ENCODE peak calls at places on chromosomes 4 and X, in four cellular contexts. One of them, this sample, is unnamed.

GRCh38 chr4:128590034-128590740 is 219.3 kb upstream of the JADE1 start:
- DNase-seq in breast epithelium: no peak
- DNase-seq in fibroblast of the aortic adventitia: no peak
- DNase-seq in AG10803: no peak
- DNase-seq in this sample: no peak

GRCh38 chr4:127782025-127782274 is 172 bp upstream of the HSPA4L start:
- DNase-seq in breast epithelium: peak
- DNase-seq in fibroblast of the aortic adventitia: peak
- DNase-seq in AG10803: peak
- DNase-seq in this sample: peak

GRCh38 chr4:163072222-163072621 is 94.5 kb downstream of the NAF1 start:
- DNase-seq in breast epithelium: no peak
- DNase-seq in fibroblast of the aortic adventitia: no peak
- DNase-seq in AG10803: no peak
- DNase-seq in this sample: no peak

GRCh38 chr4:6298035-6298434 is 28.4 kb downstream of the WFS1 start:
- DNase-seq in breast epithelium: no peak
- DNase-seq in fibroblast of the aortic adventitia: no peak
- DNase-seq in AG10803: no peak
- DNase-seq in this sample: no peak

GRCh38 chrX:71998836-71999509 is 88.3 kb downstream of the NHSL2 start:
- DNase-seq in breast epithelium: no peak
- DNase-seq in fibroblast of the aortic adventitia: peak
- DNase-seq in AG10803: peak
- DNase-seq in this sample: no peak

GRCh38 chr4:77880784-77881183 is 18.2 kb downstream of the MRPL1 start:
- DNase-seq in breast epithelium: no peak
- DNase-seq in fibroblast of the aortic adventitia: no peak
- DNase-seq in AG10803: no peak
- DNase-seq in this sample: no peak

GRCh38 chrX:119094819-119095218 is 22.0 kb downstream of the CT47C1 start:
- DNase-seq in breast epithelium: no peak
- DNase-seq in fibroblast of the aortic adventitia: no peak
- DNase-seq in AG10803: no peak
- DNase-seq in this sample: no peak

GRCh38 chr4:115331241-115331640 is 217.8 kb upstream of the NDST4 start:
- DNase-seq in breast epithelium: no peak
- DNase-seq in fibroblast of the aortic adventitia: no peak
- DNase-seq in AG10803: no peak
- DNase-seq in this sample: no peak

GRCh38 chrX:53442322-53442631 is 8.1 kb upstream of the HSD17B10 start:
- DNase-seq in breast epithelium: no peak
- DNase-seq in fibroblast of the aortic adventitia: no peak
- DNase-seq in AG10803: no peak
- DNase-seq in this sample: no peak

GRCh38 chr4:88672987-88673386 is 24.6 kb downstream of the NAP1L5 start:
- DNase-seq in breast epithelium: no peak
- DNase-seq in fibroblast of the aortic adventitia: peak
- DNase-seq in AG10803: peak
- DNase-seq in this sample: peak

GRCh38 chrX:123884809-123885408 is 25.1 kb downstream of the XIAP start:
- DNase-seq in breast epithelium: no peak
- DNase-seq in fibroblast of the aortic adventitia: peak
- DNase-seq in AG10803: peak
- DNase-seq in this sample: peak

GRCh38 chr4:37802068-37802666 is 24.3 kb upstream of the PGM2 start:
- DNase-seq in breast epithelium: peak
- DNase-seq in fibroblast of the aortic adventitia: peak
- DNase-seq in AG10803: peak
- DNase-seq in this sample: peak

GRCh38 chrX:44244008-44244407 is 99.5 kb downstream of the EFHC2 start:
- DNase-seq in breast epithelium: no peak
- DNase-seq in fibroblast of the aortic adventitia: peak
- DNase-seq in AG10803: peak
- DNase-seq in this sample: peak

GRCh38 chrX:132442674-132443073 is 46.2 kb downstream of the MBNL3 start:
- DNase-seq in breast epithelium: no peak
- DNase-seq in fibroblast of the aortic adventitia: peak
- DNase-seq in AG10803: peak
- DNase-seq in this sample: no peak

GRCh38 chr4:7237863-7238262 is 45.5 kb downstream of the SORCS2 start:
- DNase-seq in breast epithelium: no peak
- DNase-seq in fibroblast of the aortic adventitia: no peak
- DNase-seq in AG10803: peak
- DNase-seq in this sample: no peak

GRCh38 chr4:12359420-12359819 is 930.7 kb upstream of the HS3ST1 start:
- DNase-seq in breast epithelium: no peak
- DNase-seq in fibroblast of the aortic adventitia: no peak
- DNase-seq in AG10803: no peak
- DNase-seq in this sample: no peak

GRCh38 chrX:20361081-20361889 is 94.6 kb upstream of the RPS6KA3 start:
- DNase-seq in breast epithelium: no peak
- DNase-seq in fibroblast of the aortic adventitia: peak
- DNase-seq in AG10803: peak
- DNase-seq in this sample: no peak

GRCh38 chr4:159382875-159383568 is 280.1 kb downstream of the RAPGEF2 start:
- DNase-seq in breast epithelium: no peak
- DNase-seq in fibroblast of the aortic adventitia: no peak
- DNase-seq in AG10803: no peak
- DNase-seq in this sample: no peak

GRCh38 chr4:105343523-105343931 is 130.3 kb downstream of the PPA2 start:
- DNase-seq in breast epithelium: no peak
- DNase-seq in fibroblast of the aortic adventitia: peak
- DNase-seq in AG10803: peak
- DNase-seq in this sample: peak

GRCh38 chr4:82381661-82382284 is 8.0 kb upstream of the HNRNPD start:
- DNase-seq in breast epithelium: no peak
- DNase-seq in fibroblast of the aortic adventitia: no peak
- DNase-seq in AG10803: no peak
- DNase-seq in this sample: no peak

GRCh38 chr4:122356317-122356818 is 22.4 kb upstream of the ADAD1 start:
- DNase-seq in breast epithelium: no peak
- DNase-seq in fibroblast of the aortic adventitia: no peak
- DNase-seq in AG10803: no peak
- DNase-seq in this sample: no peak

GRCh38 chr4:77820836-77821561 is 1.8 kb upstream of the CNOT6L start:
- DNase-seq in breast epithelium: no peak
- DNase-seq in fibroblast of the aortic adventitia: peak
- DNase-seq in AG10803: peak
- DNase-seq in this sample: no peak

GRCh38 chr4:161803171-161803570 is 360.6 kb downstream of the FSTL5 start:
- DNase-seq in breast epithelium: no peak
- DNase-seq in fibroblast of the aortic adventitia: no peak
- DNase-seq in AG10803: no peak
- DNase-seq in this sample: no peak

GRCh38 chr4:70183168-70183939 is 12.2 kb upstream of the ODAM start:
- DNase-seq in breast epithelium: no peak
- DNase-seq in fibroblast of the aortic adventitia: peak
- DNase-seq in AG10803: peak
- DNase-seq in this sample: peak

GRCh38 chr4:19403786-19404185 is 847.9 kb upstream of the SLIT2 start:
- DNase-seq in breast epithelium: no peak
- DNase-seq in fibroblast of the aortic adventitia: no peak
- DNase-seq in AG10803: no peak
- DNase-seq in this sample: no peak

GRCh38 chrX:140050906-140051305 is 85.6 kb upstream of the CXorf66 start:
- DNase-seq in breast epithelium: no peak
- DNase-seq in fibroblast of the aortic adventitia: peak
- DNase-seq in AG10803: peak
- DNase-seq in this sample: peak

GRCh38 chr4:38787693-38788092 is 4.9 kb upstream of the TLR10 start:
- DNase-seq in breast epithelium: no peak
- DNase-seq in fibroblast of the aortic adventitia: no peak
- DNase-seq in AG10803: no peak
- DNase-seq in this sample: no peak

GRCh38 chrX:12903646-12904045 is 2.8 kb upstream of the TLR8 start:
- DNase-seq in breast epithelium: no peak
- DNase-seq in fibroblast of the aortic adventitia: no peak
- DNase-seq in AG10803: peak
- DNase-seq in this sample: no peak

GRCh38 chr4:175411251-175411650 is 400.8 kb downstream of the GPM6A start:
- DNase-seq in breast epithelium: no peak
- DNase-seq in fibroblast of the aortic adventitia: peak
- DNase-seq in AG10803: peak
- DNase-seq in this sample: no peak

GRCh38 chrX:24479924-24480722 is 15.0 kb downstream of the PDK3 start:
- DNase-seq in breast epithelium: peak
- DNase-seq in fibroblast of the aortic adventitia: no peak
- DNase-seq in AG10803: no peak
- DNase-seq in this sample: no peak

GRCh38 chrX:100643943-100644587 is at the start of gene SRPX2:
- DNase-seq in breast epithelium: peak
- DNase-seq in fibroblast of the aortic adventitia: peak
- DNase-seq in AG10803: peak
- DNase-seq in this sample: peak
- H3K4me3 ChIP-seq in breast epithelium: peak
- H3K4me3 ChIP-seq in fibroblast of the aortic adventitia: peak
- H3K4me3 ChIP-seq in AG10803: peak
- H3K4me3 ChIP-seq in this sample: peak

GRCh38 chr4:65651031-65651430 is 19.3 kb downstream of the EPHA5 start:
- DNase-seq in breast epithelium: no peak
- DNase-seq in fibroblast of the aortic adventitia: no peak
- DNase-seq in AG10803: no peak
- DNase-seq in this sample: peak

GRCh38 chr4:65658117-65658516 is 12.2 kb downstream of the EPHA5 start:
- DNase-seq in breast epithelium: no peak
- DNase-seq in fibroblast of the aortic adventitia: no peak
- DNase-seq in AG10803: no peak
- DNase-seq in this sample: no peak

GRCh38 chr4:65654976-65655375 is 15.3 kb downstream of the EPHA5 start:
- DNase-seq in breast epithelium: no peak
- DNase-seq in fibroblast of the aortic adventitia: no peak
- DNase-seq in AG10803: no peak
- DNase-seq in this sample: no peak

GRCh38 chr4:65653740-65654361 is 16.4 kb downstream of the EPHA5 start:
- DNase-seq in breast epithelium: no peak
- DNase-seq in fibroblast of the aortic adventitia: peak
- DNase-seq in AG10803: no peak
- DNase-seq in this sample: peak

DNA sequence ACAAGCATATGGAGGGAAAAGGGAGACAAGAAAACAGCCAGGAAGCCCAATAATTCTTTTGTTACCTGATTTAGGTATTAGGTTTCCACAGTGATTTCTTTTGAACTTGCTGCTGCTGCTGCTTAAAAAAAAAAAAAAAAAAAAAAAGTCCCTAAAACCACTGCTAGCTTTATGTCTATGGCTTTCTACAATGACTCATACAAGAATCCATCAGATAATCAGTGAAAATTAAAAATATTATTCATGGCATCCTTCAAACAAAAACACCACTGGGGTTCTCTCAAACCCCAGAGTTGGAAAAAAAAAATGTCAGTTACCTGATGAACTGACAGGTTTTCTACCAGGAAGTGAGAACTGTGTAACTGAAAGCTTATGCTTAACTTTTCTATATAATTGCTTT is 14.3 kb downstream of the EPHA5 start:
- DNase-seq in breast epithelium: no peak
- DNase-seq in fibroblast of the aortic adventitia: no peak
- DNase-seq in AG10803: no peak
- DNase-seq in this sample: no peak
- TF ChIP-seq CTCF in breast epithelium: no peak
- TF ChIP-seq CTCF in fibroblast of the aortic adventitia: no peak
- TF ChIP-seq CTCF in AG10803: no peak
- TF ChIP-seq CTCF in this sample: no peak

GRCh38 chr4:3797831-3798500 is 31.8 kb downstream of the ADRA2C start:
- DNase-seq in breast epithelium: no peak
- DNase-seq in fibroblast of the aortic adventitia: no peak
- DNase-seq in AG10803: no peak
- DNase-seq in this sample: no peak

GRCh38 chr4:3801521-3801920 is 35.3 kb downstream of the ADRA2C start:
- DNase-seq in breast epithelium: no peak
- DNase-seq in fibroblast of the aortic adventitia: no peak
- DNase-seq in AG10803: no peak
- DNase-seq in this sample: no peak

GRCh38 chr4:3801931-3802550 is 35.9 kb downstream of the ADRA2C start:
- DNase-seq in breast epithelium: no peak
- DNase-seq in fibroblast of the aortic adventitia: no peak
- DNase-seq in AG10803: no peak
- DNase-seq in this sample: no peak

GRCh38 chr4:3799496-3799895 is 33.3 kb downstream of the ADRA2C start:
- DNase-seq in breast epithelium: no peak
- DNase-seq in fibroblast of the aortic adventitia: no peak
- DNase-seq in AG10803: no peak
- DNase-seq in this sample: no peak

GRCh38 chr4:3800351-3800750 is 34.2 kb downstream of the ADRA2C start:
- DNase-seq in breast epithelium: no peak
- DNase-seq in fibroblast of the aortic adventitia: no peak
- DNase-seq in AG10803: no peak
- DNase-seq in this sample: no peak
- H3K4me3 ChIP-seq in breast epithelium: no peak
- H3K4me3 ChIP-seq in fibroblast of the aortic adventitia: no peak
- H3K4me3 ChIP-seq in AG10803: no peak
- H3K4me3 ChIP-seq in this sample: no peak

DNA sequence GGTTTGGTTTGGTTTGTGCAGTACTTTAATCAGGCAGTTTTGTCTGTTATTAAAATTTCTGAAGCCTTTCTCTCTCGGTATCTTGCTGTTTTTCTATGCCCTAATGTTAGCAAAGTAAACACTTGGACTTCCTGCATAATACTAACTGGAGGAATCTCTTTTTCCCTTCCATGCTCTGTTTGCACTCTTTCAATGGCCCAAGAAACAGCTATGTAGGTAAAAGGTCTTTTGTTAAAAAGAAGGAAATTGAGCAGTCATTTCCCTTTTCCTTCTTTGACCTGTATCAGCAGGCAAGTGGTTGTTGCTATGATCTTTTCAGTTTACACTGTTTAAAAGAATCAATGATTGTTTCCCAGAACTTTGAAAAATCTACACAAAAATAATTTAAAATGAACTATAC is 82.7 kb downstream of the CCSER1 start:
- DNase-seq in breast epithelium: no peak
- DNase-seq in fibroblast of the aortic adventitia: no peak
- DNase-seq in AG10803: no peak
- DNase-seq in this sample: no peak
- TF ChIP-seq CTCF in breast epithelium: no peak
- TF ChIP-seq CTCF in fibroblast of the aortic adventitia: no peak
- TF ChIP-seq CTCF in AG10803: no peak
- TF ChIP-seq CTCF in this sample: no peak